ENCODE peak calls at places on chromosomes 2 and 18, in six cellular contexts. G is neuronal stem cell, A is IMR-90, R is mesenchymal stem cell, U is mesendoderm, C is trophoblast cell. J is an unnamed sample.
A peak's percentile ranks its signal among the peaks of the same experiment; 100 is the strongest.

GRCh38 chr2:26424211-26424610 is 22.5 kb downstream of the DRC1 start:
- DNase-seq in G (no peak), C (no peak), A (no peak), U (no peak), R (no peak), J (no peak)

GRCh38 chr2:98253461-98254073 is 92.7 kb upstream of the CNGA3 start:
- DNase-seq in C (no peak), R (no peak), U (no peak), A (no peak), G (no peak), J (no peak)

GRCh38 chr18:57931038-57931437 is 113.0 kb upstream of the NEDD4L start:
- DNase-seq in C (no peak), U (no peak), A (no peak), R (no peak), G (no peak), J (no peak)

GRCh38 chr2:197969391-197969893 is 165.0 kb downstream of the PLCL1 start:
- DNase-seq in C (peak; percentile 2), U (no peak), A (peak; percentile 65), R (no peak), G (no peak), J (no peak)

GRCh38 chr2:2763998-2764355 is 432.9 kb upstream of the MYT1L start:
- DNase-seq in R (no peak), C (no peak), G (no peak), A (no peak), U (no peak), J (no peak)

GRCh38 chr2:143110759-143111428 is 18.3 kb upstream of the ARHGAP15 start:
- DNase-seq in C (peak; percentile 50), A (peak; percentile 50), G (peak; percentile 72), R (peak; percentile 68), U (peak; percentile 79), J (peak; percentile 63)

GRCh38 chr2:43852196-43852730 is 13.5 kb downstream of the ABCG8 start:
- DNase-seq in C (no peak), G (no peak), R (no peak), U (no peak), A (no peak), J (no peak)

GRCh38 chr2:1698188-1698945 is 45.9 kb downstream of the PXDN start:
- DNase-seq in R (peak; percentile 54), G (no peak), C (no peak), U (no peak), A (no peak), J (no peak)

GRCh38 chr2:47241715-47242114 is 86.6 kb upstream of the STPG4 start:
- DNase-seq in U (peak; percentile 65), G (no peak), A (no peak), R (no peak), C (no peak), J (no peak)

GRCh38 chr2:236933351-236933750 is 152.3 kb upstream of the COPS8 start:
- DNase-seq in R (no peak), C (no peak), G (no peak), U (no peak), A (no peak), J (no peak)

GRCh38 chr18:72830109-72830508 is 37.7 kb downstream of the NETO1 start:
- DNase-seq in U (peak; percentile 63), G (peak; percentile 41), C (no peak), A (no peak), R (peak; percentile 5), J (peak; percentile 67)

GRCh38 chr18:68152770-68153169 is 562.1 kb downstream of the TMX3 start:
- DNase-seq in A (no peak), G (no peak), U (peak; percentile 67), C (no peak), R (no peak), J (peak; percentile 79)

GRCh38 chr2:6917761-6918421 is 679 bp downstream of the RNF144A start:
- DNase-seq in R (peak; percentile 44), G (peak; percentile 32), C (peak; percentile 18), A (no peak), U (peak; percentile 49), J (peak; percentile 47)

GRCh38 chr2:74583504-74583903 is 29.0 kb downstream of the DOK1 start:
- DNase-seq in G (peak; percentile 27), A (peak; percentile 58), C (no peak), R (peak; percentile 80), U (peak; percentile 84), J (no peak)

GRCh38 chr2:237097911-237098702 is 12.4 kb downstream of the COPS8 start:
- DNase-seq in C (no peak), A (peak; percentile 95), G (no peak), U (no peak), R (peak; percentile 95), J (no peak)

GRCh38 chr18:58451972-58452334 is 176.9 kb downstream of the ALPK2 start:
- DNase-seq in A (no peak), C (no peak), U (no peak), R (no peak), G (no peak), J (no peak)

GRCh38 chr2:33391582-33392255 is 84.7 kb upstream of the RASGRP3 start:
- DNase-seq in R (peak; percentile 18), C (no peak), A (peak; percentile 32), U (no peak), G (no peak), J (no peak)

GRCh38 chr18:39205565-39205964 is 1640.0 kb upstream of the CELF4 start:
- DNase-seq in A (no peak), C (no peak), G (no peak), R (peak; percentile 5), U (no peak), J (no peak)

GRCh38 chr18:39211461-39211860 is 1645.9 kb upstream of the CELF4 start:
- DNase-seq in G (no peak), R (no peak), A (no peak), U (no peak), C (no peak), J (no peak)

GRCh38 chr18:39209173-39209572 is 1643.6 kb upstream of the CELF4 start:
- DNase-seq in U (no peak), R (no peak), C (no peak), A (no peak), G (no peak), J (no peak)
- H3K23ac ChIP-seq in U (no peak overlapping the region), R (no peak overlapping the region), C (no peak overlapping the region), A (no peak overlapping the region), G (no peak overlapping the region), J (no peak overlapping the region)

GRCh38 chr2:55425449-55425848 is 5.8 kb upstream of the CCDC88A start:
- DNase-seq in U (no peak), R (peak; percentile 93), G (no peak), C (no peak), A (peak; percentile 94), J (no peak)
- H3K23ac ChIP-seq in U (no peak overlapping the region), R (no peak overlapping the region), G (no peak overlapping the region), C (no peak overlapping the region), A (no peak overlapping the region), J (no peak overlapping the region)

GRCh38 chr2:38473333-38474005 is 96.4 kb upstream of the ATL2 start:
- DNase-seq in U (no peak), C (no peak), G (no peak), A (no peak), R (no peak), J (no peak)

GRCh38 chr2:38474833-38475566 is 97.9 kb upstream of the ATL2 start:
- DNase-seq in G (no peak), U (no peak), R (no peak), C (no peak), A (no peak), J (no peak)

GRCh38 chr2:38477006-38477405 is 99.9 kb upstream of the ATL2 start:
- DNase-seq in C (no peak), G (no peak), R (no peak), U (no peak), A (no peak), J (no peak)

GRCh38 chr2:38475567-38475881 is 98.5 kb upstream of the ATL2 start:
- DNase-seq in R (no peak), G (no peak), C (no peak), A (no peak), U (no peak), J (no peak)

DNA sequence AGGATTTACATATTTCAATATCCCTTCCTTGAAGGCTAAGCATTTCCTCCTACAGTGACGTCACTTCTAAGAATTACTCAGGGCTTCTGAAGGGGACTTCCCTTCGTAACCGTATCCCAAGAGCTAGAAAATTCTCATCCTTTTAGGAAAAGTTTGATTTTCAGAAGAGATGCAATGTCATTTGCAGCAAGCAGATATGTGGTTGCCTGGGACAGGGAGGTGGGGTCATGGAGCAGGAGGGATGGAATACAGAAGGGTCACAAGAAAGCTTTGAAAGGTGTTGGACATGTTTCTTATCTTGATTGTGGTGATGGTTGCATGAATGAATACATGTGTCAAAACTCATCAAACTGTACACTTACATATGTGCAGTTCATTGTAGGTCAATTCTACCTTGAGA is 97.0 kb upstream of the ATL2 start:
- DNase-seq in G (no peak), A (no peak), U (no peak), C (no peak), R (no peak), J (no peak)
- H3K23ac ChIP-seq in G (no peak overlapping the region), A (no peak overlapping the region), U (no peak overlapping the region), C (no peak overlapping the region), R (no peak overlapping the region), J (no peak overlapping the region)

GRCh38 chr18:74965682-74966081 is 243.3 kb downstream of the PTGR3 start:
- DNase-seq in C (no peak), R (no peak), U (no peak), A (no peak), G (no peak), J (no peak)

GRCh38 chr18:74963820-74964446 is 245.0 kb downstream of the PTGR3 start:
- DNase-seq in G (no peak), R (peak; percentile 57), A (peak; percentile 56), U (peak; percentile 66), C (no peak), J (peak; percentile 45)
- H3K23ac ChIP-seq in G (no peak overlapping the region), R (no peak overlapping the region), A (no peak overlapping the region), U (no peak overlapping the region), C (no peak overlapping the region), J (no peak overlapping the region)

GRCh38 chr2:217326238-217327022 is 466.6 kb upstream of the TNP1 start:
- DNase-seq in U (no peak), G (no peak), C (peak; percentile 18), A (no peak), R (no peak), J (no peak)
- H3K23ac ChIP-seq in U (no peak overlapping the region), G (no peak overlapping the region), C (no peak overlapping the region), A (peak overlapping the region; percentile 45), R (no peak overlapping the region), J (no peak overlapping the region)

GRCh38 chr2:181859123-181859522 is 32.4 kb upstream of the ITPRID2 start:
- DNase-seq in U (no peak), R (no peak), A (no peak), C (no peak), G (no peak), J (no peak)
- H3K23ac ChIP-seq in U (no peak overlapping the region), R (no peak overlapping the region), A (no peak overlapping the region), C (no peak overlapping the region), G (no peak overlapping the region), J (no peak overlapping the region)

DNA sequence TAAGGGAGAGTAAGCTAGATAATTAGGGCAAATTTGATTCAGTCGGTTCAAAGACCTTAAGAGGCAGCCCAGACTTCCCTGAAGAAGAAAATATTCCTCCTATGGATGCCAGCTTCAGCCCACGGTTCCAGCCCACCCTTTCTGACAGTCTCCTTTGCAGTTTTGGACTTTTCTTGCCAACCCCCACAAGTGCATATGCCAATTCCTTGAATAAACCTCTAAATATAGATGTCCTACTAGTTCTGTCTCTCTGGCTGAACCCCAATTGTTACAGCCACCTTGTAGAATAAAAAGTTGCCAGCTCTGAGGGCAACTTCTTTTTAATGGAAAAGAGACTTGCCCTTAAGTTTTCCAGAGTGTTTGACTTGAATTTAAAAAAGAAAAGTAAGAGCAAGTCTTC is 111.7 kb downstream of the PID1 start:
- DNase-seq in R (no peak), C (no peak), G (no peak), U (no peak), A (no peak), J (no peak)
- H3K23ac ChIP-seq in R (no peak overlapping the region), C (no peak overlapping the region), G (no peak overlapping the region), U (no peak overlapping the region), A (no peak overlapping the region), J (no peak overlapping the region)